ENCODE peak calls at places on chromosomes 7 and 10, in ten cellular contexts. V is GDM1; Z is AG04450; A is NCI-H2171 treated with DMSO at 0.1 percent for 48 hours; R is GM10248; M is effector CD4-positive, alpha-beta T cell; T is M059J; S is activated T-cell treated with anti-CD3 and anti-CD28 coated beads for 24 hours; E is brain microvascular endothelial cell; N is mesenteric fat pad. U is an unnamed sample.

GRCh38 chr7:78018541-78019456 is 220.2 kb downstream of the PHTF2 start:
- DNase-seq in Z (no peak), T (peak; percentile 71), E (peak; percentile 14), S (no peak), M (no peak), V (no peak), A (peak; percentile 68), R (no peak), N (no peak), U (peak; percentile 69)

GRCh38 chr7:95104739-95105138 is 197.3 kb downstream of the PPP1R9A start:
- DNase-seq in N (no peak), R (no peak), E (peak; percentile 17), A (no peak), S (no peak), M (no peak), Z (no peak), V (no peak), T (peak; percentile 48), U (peak; percentile 45)

GRCh38 chr7:50653997-50654425 is 88.8 kb upstream of the DDC start:
- DNase-seq in E (peak; percentile 60), S (no peak), R (no peak), Z (no peak), V (no peak), M (no peak), T (no peak), N (no peak), A (no peak), U (no peak)

GRCh38 chr10:77463499-77463898 is 174.1 kb downstream of the KCNMA1 start:
- DNase-seq in S (no peak), R (no peak), A (no peak), E (no peak), Z (no peak), V (no peak), T (no peak), N (no peak), M (no peak), U (no peak)

GRCh38 chr7:56188823-56189346 is 72.7 kb upstream of the NUPR2 start:
- DNase-seq in A (no peak), E (no peak), Z (no peak), N (no peak), S (no peak), T (no peak), R (no peak), M (no peak), V (no peak), U (no peak)

GRCh38 chr7:73539709-73540108 is 17.6 kb upstream of the BAZ1B start:
- DNase-seq in A (no peak), N (no peak), S (no peak), Z (no peak), E (no peak), R (no peak), V (no peak), M (no peak), T (no peak), U (no peak)

GRCh38 chr10:49331431-49331830 is 32.5 kb downstream of the C10orf71 start:
- DNase-seq in A (no peak), E (no peak), M (no peak), Z (no peak), R (no peak), V (no peak), T (no peak), S (no peak), N (peak; percentile 60), U (no peak)

GRCh38 chr7:38903057-38903456 is 5.9 kb downstream of the VPS41 start:
- DNase-seq in V (no peak), A (no peak), Z (no peak), M (no peak), N (no peak), S (no peak), E (no peak), T (no peak), R (no peak), U (no peak)

GRCh38 chr10:108561649-108562048 is 1361.7 kb downstream of the XPNPEP1 start:
- DNase-seq in Z (no peak), E (no peak), A (no peak), V (no peak), S (no peak), N (no peak), T (peak; percentile 85), M (no peak), R (no peak), U (no peak)

GRCh38 chr7:19982841-19983835 is 209.7 kb upstream of the TMEM196 start:
- DNase-seq in A (no peak), M (no peak), E (peak; percentile 87), N (no peak), V (peak; percentile 48), S (no peak), R (no peak), Z (peak; percentile 48), T (peak; percentile 85), U (peak; percentile 83)

GRCh38 chr10:52030051-52030867 is 283.8 kb upstream of the DKK1 start:
- DNase-seq in R (no peak), N (no peak), A (no peak), V (no peak), M (no peak), Z (no peak), T (peak; percentile 43), S (no peak), E (peak; percentile 24), U (no peak)

GRCh38 chr7:103446046-103446520 is at the start of gene SLC26A5:
- DNase-seq in N (no peak), A (no peak), S (no peak), Z (no peak), T (no peak), E (no peak), V (no peak), M (no peak), R (peak; percentile 29), U (peak; percentile 68)

GRCh38 chr7:11415101-11415500 is 416.9 kb downstream of the THSD7A start:
- DNase-seq in S (no peak), Z (no peak), E (no peak), V (no peak), N (no peak), R (no peak), A (no peak), M (no peak), T (peak; percentile 44), U (no peak)

U was measured in Daoy.